ENCODE peak calls at places on chromosomes 12 and 14, in four cellular contexts. L is memory B cell, R is fibroblast of lung, G is GM12865. H is an unnamed sample.

GRCh38 chr12:92003701-92004100 is 141.9 kb downstream of the BTG1 start:
- DNase-seq in G (no peak), L (no peak), R (no peak), H (no peak)

GRCh38 chr12:121916719-121917118 is 1.7 kb upstream of the CFAP251 start:
- DNase-seq in R (peak; percentile 66), L (no peak), G (peak; percentile 27), H (no peak)

GRCh38 chr14:32621585-32621984 is 292.5 kb downstream of the AKAP6 start:
- DNase-seq in R (no peak), G (no peak), L (no peak), H (no peak)

GRCh38 chr14:105192866-105193731 is 12.0 kb upstream of the NUDT14 start:
- DNase-seq in R (no peak), L (peak; percentile 30), G (no peak), H (no peak)

GRCh38 chr14:65044596-65044959 is 57.7 kb downstream of the MAX start:
- DNase-seq in G (no peak), L (no peak), R (no peak), H (no peak)

GRCh38 chr12:92696240-92696639 is 6.5 kb upstream of the PLEKHG7 start:
- DNase-seq in G (no peak), R (peak; percentile 84), L (no peak), H (peak; percentile 24)

GRCh38 chr14:20751963-20752562 is 6.4 kb downstream of the EDDM3A start:
- DNase-seq in R (no peak), L (no peak), G (no peak), H (no peak)

GRCh38 chr12:46269429-46270241 is 792 bp upstream of the SLC38A1 start:
- DNase-seq in L (no peak), R (no peak), G (peak; percentile 87), H (no peak)

GRCh38 chr12:87845995-87846483 is 183.2 kb downstream of the C12orf50 start:
- DNase-seq in G (no peak), L (no peak), R (no peak), H (no peak)

GRCh38 chr14:54447231-54447692 is 6.1 kb upstream of the CNIH1 start:
- DNase-seq in R (peak; percentile 88), G (no peak), L (no peak), H (no peak)

GRCh38 chr12:89678225-89678624 is 30.4 kb downstream of the ATP2B1 start:
- DNase-seq in G (no peak), R (no peak), L (no peak), H (no peak)

GRCh38 chr14:43475762-43476161 is 1031.3 kb downstream of the FSCB start:
- DNase-seq in G (no peak), R (no peak), L (no peak), H (no peak)

GRCh38 chr12:110744176-110744575 is 1.5 kb upstream of the PPP1CC start:
- DNase-seq in L (no peak), R (peak; percentile 44), G (no peak), H (no peak)